ENCODE peak calls at places on chromosome 14, in six cellular contexts. One of them, this sample, is unnamed.

GRCh38 chr14:88411039-88411438 is 25.6 kb downstream of the SPATA7 start:
- DNase-seq in adrenal gland: no peak
- DNase-seq in body of pancreas: no peak
- DNase-seq in cardiac muscle cell: no peak
- DNase-seq in lower lobe of right lung: peak; percentile 47
- DNase-seq in tibial artery: no peak
- DNase-seq in this sample: no peak

GRCh38 chr14:51395361-51395849 is 155.4 kb downstream of the TMX1 start:
- DNase-seq in body of pancreas: peak; percentile 30
- DNase-seq in lower lobe of right lung: peak; percentile 47
- DNase-seq in adrenal gland: peak; percentile 19
- DNase-seq in cardiac muscle cell: peak; percentile 84
- DNase-seq in tibial artery: no peak
- DNase-seq in this sample: peak; percentile 80

GRCh38 chr14:81594012-81594411 is 60.4 kb upstream of the SEL1L start:
- DNase-seq in adrenal gland: peak; percentile 42
- DNase-seq in cardiac muscle cell: peak; percentile 0
- DNase-seq in lower lobe of right lung: no peak
- DNase-seq in tibial artery: peak; percentile 76
- DNase-seq in body of pancreas: peak; percentile 90
- DNase-seq in this sample: no peak

GRCh38 chr14:92783813-92784431 is 10.2 kb upstream of the GOLGA5 start:
- DNase-seq in body of pancreas: peak; percentile 41
- DNase-seq in lower lobe of right lung: no peak
- DNase-seq in tibial artery: no peak
- DNase-seq in cardiac muscle cell: peak; percentile 79
- DNase-seq in adrenal gland: no peak
- DNase-seq in this sample: no peak

GRCh38 chr14:38755036-38755435 is 348.0 kb downstream of the SEC23A start:
- DNase-seq in lower lobe of right lung: no peak
- DNase-seq in adrenal gland: no peak
- DNase-seq in body of pancreas: no peak
- DNase-seq in cardiac muscle cell: peak; percentile 6
- DNase-seq in tibial artery: no peak
- DNase-seq in this sample: no peak

GRCh38 chr14:20343855-20344205 is 395 bp downstream of the PARP2 start:
- DNase-seq in lower lobe of right lung: no peak
- DNase-seq in body of pancreas: no peak
- DNase-seq in cardiac muscle cell: peak; percentile 40
- DNase-seq in adrenal gland: no peak
- DNase-seq in tibial artery: no peak
- DNase-seq in this sample: no peak

GRCh38 chr14:32513571-32514009 is 184.5 kb downstream of the AKAP6 start:
- DNase-seq in tibial artery: no peak
- DNase-seq in body of pancreas: no peak
- DNase-seq in lower lobe of right lung: no peak
- DNase-seq in adrenal gland: no peak
- DNase-seq in cardiac muscle cell: peak; percentile 33
- DNase-seq in this sample: no peak

GRCh38 chr14:42715316-42715715 is 1108.6 kb downstream of the LRFN5 start:
- DNase-seq in tibial artery: no peak
- DNase-seq in body of pancreas: no peak
- DNase-seq in lower lobe of right lung: no peak
- DNase-seq in cardiac muscle cell: peak; percentile 27
- DNase-seq in adrenal gland: no peak
- DNase-seq in this sample: no peak

GRCh38 chr14:93369393-93370266 is 22.6 kb downstream of the COX8C start:
- DNase-seq in body of pancreas: no peak
- DNase-seq in tibial artery: no peak
- DNase-seq in lower lobe of right lung: no peak
- DNase-seq in adrenal gland: no peak
- DNase-seq in cardiac muscle cell: no peak
- DNase-seq in this sample: no peak

GRCh38 chr14:106872619-106873446 is 1346.5 kb downstream of the TMEM121 start:
- DNase-seq in tibial artery: no peak
- DNase-seq in body of pancreas: peak; percentile 77
- DNase-seq in adrenal gland: peak; percentile 47
- DNase-seq in lower lobe of right lung: peak; percentile 88
- DNase-seq in cardiac muscle cell: no peak
- DNase-seq in this sample: peak; percentile 64

GRCh38 chr14:67010602-67011001 is 178.6 kb upstream of the GARIN2 start:
- DNase-seq in adrenal gland: no peak
- DNase-seq in lower lobe of right lung: no peak
- DNase-seq in cardiac muscle cell: no peak
- DNase-seq in body of pancreas: no peak
- DNase-seq in tibial artery: no peak
- DNase-seq in this sample: no peak

GRCh38 chr14:91108941-91109611 is 4.8 kb upstream of the DGLUCY start:
- DNase-seq in lower lobe of right lung: peak; percentile 53
- DNase-seq in body of pancreas: peak; percentile 68
- DNase-seq in cardiac muscle cell: no peak
- DNase-seq in tibial artery: no peak
- DNase-seq in adrenal gland: peak; percentile 23
- DNase-seq in this sample: peak; percentile 73

GRCh38 chr14:74906923-74907620 is 16.0 kb downstream of the RPS6KL1 start:
- DNase-seq in tibial artery: no peak
- DNase-seq in cardiac muscle cell: no peak
- DNase-seq in adrenal gland: no peak
- DNase-seq in body of pancreas: no peak
- DNase-seq in lower lobe of right lung: no peak
- DNase-seq in this sample: no peak

GRCh38 chr14:104973215-104974145 is 4.7 kb downstream of the AHNAK2 start:
- DNase-seq in adrenal gland: peak; percentile 97
- DNase-seq in cardiac muscle cell: peak; percentile 95
- DNase-seq in tibial artery: peak; percentile 98
- DNase-seq in body of pancreas: peak; percentile 91
- DNase-seq in lower lobe of right lung: peak; percentile 83
- DNase-seq in this sample: peak; percentile 93

GRCh38 chr14:35878272-35879140 is 52.4 kb downstream of the BRMS1L start:
- DNase-seq in cardiac muscle cell: peak; percentile 92
- DNase-seq in tibial artery: no peak
- DNase-seq in adrenal gland: peak; percentile 78
- DNase-seq in lower lobe of right lung: no peak
- DNase-seq in body of pancreas: peak; percentile 15
- DNase-seq in this sample: no peak

GRCh38 chr14:84080961-84081360 is 1449.0 kb upstream of the FLRT2 start:
- DNase-seq in adrenal gland: no peak
- DNase-seq in cardiac muscle cell: no peak
- DNase-seq in lower lobe of right lung: no peak
- DNase-seq in tibial artery: no peak
- DNase-seq in body of pancreas: no peak
- DNase-seq in this sample: no peak

GRCh38 chr14:71466942-71467341 is 465.3 kb upstream of the RGS6 start:
- DNase-seq in body of pancreas: no peak
- DNase-seq in adrenal gland: no peak
- DNase-seq in tibial artery: no peak
- DNase-seq in cardiac muscle cell: no peak
- DNase-seq in lower lobe of right lung: no peak
- DNase-seq in this sample: no peak

GRCh38 chr14:104432611-104433231 is 146.8 kb upstream of the C14orf180 start:
- DNase-seq in adrenal gland: no peak
- DNase-seq in body of pancreas: no peak
- DNase-seq in tibial artery: peak; percentile 61
- DNase-seq in cardiac muscle cell: no peak
- DNase-seq in lower lobe of right lung: peak; percentile 36
- DNase-seq in this sample: no peak

GRCh38 chr14:70660967-70661871 is 19.5 kb downstream of the TTC9 start:
- DNase-seq in cardiac muscle cell: no peak
- DNase-seq in body of pancreas: peak; percentile 35
- DNase-seq in adrenal gland: no peak
- DNase-seq in tibial artery: no peak
- DNase-seq in lower lobe of right lung: no peak
- DNase-seq in this sample: peak; percentile 61

GRCh38 chr14:73634333-73634833 is 10.4 kb upstream of the DNAL1 start:
- DNase-seq in lower lobe of right lung: peak; percentile 55
- DNase-seq in body of pancreas: peak; percentile 46
- DNase-seq in adrenal gland: no peak
- DNase-seq in cardiac muscle cell: peak; percentile 43
- DNase-seq in tibial artery: no peak
- DNase-seq in this sample: no peak

GRCh38 chr14:103084021-103084919 is at the start of gene LBHD2:
- DNase-seq in body of pancreas: peak; percentile 8
- DNase-seq in lower lobe of right lung: peak; percentile 45
- DNase-seq in tibial artery: no peak
- DNase-seq in adrenal gland: no peak
- DNase-seq in cardiac muscle cell: peak; percentile 37
- DNase-seq in this sample: no peak

GRCh38 chr14:54659365-54659764 is 92.4 kb downstream of the SAMD4A start:
- DNase-seq in cardiac muscle cell: no peak
- DNase-seq in tibial artery: no peak
- DNase-seq in body of pancreas: no peak
- DNase-seq in lower lobe of right lung: no peak
- DNase-seq in adrenal gland: no peak
- DNase-seq in this sample: no peak

GRCh38 chr14:59698793-59699192 is 122.2 kb upstream of the CCDC175 start:
- DNase-seq in adrenal gland: no peak
- DNase-seq in tibial artery: no peak
- DNase-seq in body of pancreas: no peak
- DNase-seq in cardiac muscle cell: peak; percentile 74
- DNase-seq in lower lobe of right lung: no peak
- DNase-seq in this sample: no peak

GRCh38 chr14:94485944-94486841 is 10.2 kb upstream of the SERPINA9 start:
- DNase-seq in body of pancreas: peak; percentile 60
- DNase-seq in adrenal gland: peak; percentile 47
- DNase-seq in tibial artery: no peak
- DNase-seq in lower lobe of right lung: peak; percentile 66
- DNase-seq in cardiac muscle cell: peak; percentile 67
- DNase-seq in this sample: peak; percentile 59

GRCh38 chr14:102323102-102323501 is 3.6 kb downstream of the ZNF839 start:
- DNase-seq in adrenal gland: peak; percentile 76
- DNase-seq in body of pancreas: peak; percentile 77
- DNase-seq in lower lobe of right lung: peak; percentile 71
- DNase-seq in cardiac muscle cell: peak; percentile 90
- DNase-seq in tibial artery: peak; percentile 88
- DNase-seq in this sample: peak; percentile 72

GRCh38 chr14:63922696-63923421 is 70.1 kb downstream of the SYNE2 start:
- DNase-seq in cardiac muscle cell: peak; percentile 92
- DNase-seq in adrenal gland: no peak
- DNase-seq in body of pancreas: peak; percentile 69
- DNase-seq in tibial artery: peak; percentile 67
- DNase-seq in lower lobe of right lung: peak; percentile 49
- DNase-seq in this sample: peak; percentile 60

GRCh38 chr14:99270491-99271287 is 1.3 kb downstream of the BCL11B start:
- DNase-seq in body of pancreas: no peak
- DNase-seq in lower lobe of right lung: no peak
- DNase-seq in adrenal gland: no peak
- DNase-seq in cardiac muscle cell: no peak
- DNase-seq in tibial artery: peak; percentile 67
- DNase-seq in this sample: no peak

GRCh38 chr14:50012644-50013043 is 103.7 kb downstream of the VCPKMT start:
- DNase-seq in cardiac muscle cell: no peak
- DNase-seq in lower lobe of right lung: no peak
- DNase-seq in tibial artery: no peak
- DNase-seq in adrenal gland: no peak
- DNase-seq in body of pancreas: no peak
- DNase-seq in this sample: no peak
- TF ChIP-seq CTCF in cardiac muscle cell: no peak
- TF ChIP-seq CTCF in lower lobe of right lung: no peak
- TF ChIP-seq CTCF in tibial artery: no peak
- TF ChIP-seq CTCF in adrenal gland: no peak
- TF ChIP-seq CTCF in body of pancreas: no peak
- TF ChIP-seq CTCF in this sample: no peak

DNA sequence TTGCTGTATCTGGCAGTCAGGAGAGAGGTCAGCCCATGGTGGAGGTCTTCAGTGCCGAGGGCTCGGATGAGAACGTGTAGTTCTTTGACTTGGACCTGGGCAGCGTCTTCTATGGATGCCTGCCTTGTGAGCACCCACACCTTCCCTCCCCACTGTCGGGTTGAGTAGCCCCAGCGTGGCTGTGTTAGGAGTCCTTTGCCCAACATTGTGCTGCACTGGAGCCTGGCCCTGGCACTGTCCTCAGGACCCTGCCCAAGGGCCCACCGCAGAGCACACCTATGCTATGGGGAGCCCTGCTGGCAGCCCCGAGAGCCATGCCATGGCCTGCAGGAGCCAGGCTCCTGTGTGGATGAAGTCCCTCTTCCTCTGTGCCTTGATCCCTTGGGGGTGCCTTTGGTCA is 26.7 kb downstream of the SLC25A29 start:
- DNase-seq in cardiac muscle cell: no peak
- DNase-seq in lower lobe of right lung: no peak
- DNase-seq in body of pancreas: no peak
- DNase-seq in tibial artery: no peak
- DNase-seq in adrenal gland: no peak
- DNase-seq in this sample: no peak
- H3K27ac ChIP-seq in cardiac muscle cell: no peak overlapping the region
- H3K27ac ChIP-seq in lower lobe of right lung: peak overlapping the region; percentile 2
- H3K27ac ChIP-seq in body of pancreas: no peak overlapping the region
- H3K27ac ChIP-seq in tibial artery: no peak overlapping the region
- H3K27ac ChIP-seq in adrenal gland: peak overlapping the region; percentile 13
- H3K27ac ChIP-seq in this sample: peak overlapping the region; percentile 29

GRCh38 chr14:97780804-97781203 is 983.6 kb downstream of the VRK1 start:
- DNase-seq in tibial artery: no peak
- DNase-seq in cardiac muscle cell: no peak
- DNase-seq in lower lobe of right lung: no peak
- DNase-seq in adrenal gland: no peak
- DNase-seq in body of pancreas: no peak
- DNase-seq in this sample: no peak
- TF ChIP-seq CTCF in tibial artery: no peak
- TF ChIP-seq CTCF in cardiac muscle cell: no peak
- TF ChIP-seq CTCF in lower lobe of right lung: no peak
- TF ChIP-seq CTCF in adrenal gland: no peak
- TF ChIP-seq CTCF in body of pancreas: no peak
- TF ChIP-seq CTCF in this sample: no peak

GRCh38 chr14:68520637-68521556 is 272.0 kb downstream of the ZFP36L1 start:
- DNase-seq in body of pancreas: peak; percentile 92
- DNase-seq in adrenal gland: no peak
- DNase-seq in lower lobe of right lung: peak; percentile 73
- DNase-seq in tibial artery: no peak
- DNase-seq in cardiac muscle cell: no peak
- DNase-seq in this sample: no peak

GRCh38 chr14:68522510-68523325 is 270.1 kb downstream of the ZFP36L1 start:
- DNase-seq in body of pancreas: no peak
- DNase-seq in adrenal gland: no peak
- DNase-seq in tibial artery: no peak
- DNase-seq in lower lobe of right lung: no peak
- DNase-seq in cardiac muscle cell: peak; percentile 92
- DNase-seq in this sample: no peak

GRCh38 chr14:68523326-68523610 is 269.6 kb downstream of the ZFP36L1 start:
- DNase-seq in body of pancreas: no peak
- DNase-seq in lower lobe of right lung: no peak
- DNase-seq in tibial artery: no peak
- DNase-seq in cardiac muscle cell: no peak
- DNase-seq in adrenal gland: no peak
- DNase-seq in this sample: no peak

GRCh38 chr14:68521952-68522509 is 270.8 kb downstream of the ZFP36L1 start:
- DNase-seq in tibial artery: no peak
- DNase-seq in body of pancreas: no peak
- DNase-seq in adrenal gland: no peak
- DNase-seq in lower lobe of right lung: no peak
- DNase-seq in cardiac muscle cell: no peak
- DNase-seq in this sample: no peak

DNA sequence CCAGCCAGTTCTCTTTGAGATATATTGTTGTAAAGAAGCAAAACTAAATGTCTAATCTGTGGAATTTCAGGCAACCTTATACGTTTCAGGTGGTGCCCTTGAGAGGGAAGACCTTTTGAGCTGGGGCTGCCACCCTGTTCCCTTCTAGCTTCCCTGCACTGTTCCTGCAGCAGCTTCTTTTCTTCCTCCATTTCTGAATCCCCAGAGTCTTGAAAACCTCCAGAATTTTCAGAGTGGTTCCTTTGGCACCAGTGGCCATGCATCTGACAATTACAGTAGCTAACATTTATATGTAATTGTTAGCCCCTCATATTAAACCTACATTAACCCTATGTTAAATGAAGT is 271.3 kb downstream of the ZFP36L1 start:
- DNase-seq in body of pancreas: peak; percentile 35
- DNase-seq in adrenal gland: no peak
- DNase-seq in tibial artery: no peak
- DNase-seq in lower lobe of right lung: no peak
- DNase-seq in cardiac muscle cell: no peak
- DNase-seq in this sample: no peak
- H3K27ac ChIP-seq in body of pancreas: peak overlapping the region; percentile 97
- H3K27ac ChIP-seq in adrenal gland: peak overlapping the region; percentile 22
- H3K27ac ChIP-seq in tibial artery: peak overlapping the region; percentile 84
- H3K27ac ChIP-seq in lower lobe of right lung: peak overlapping the region; percentile 83
- H3K27ac ChIP-seq in cardiac muscle cell: peak overlapping the region; percentile 79
- H3K27ac ChIP-seq in this sample: peak overlapping the region; percentile 87

This sample was measured in breast epithelium.